ENCODE peak calls at places on chromosomes 6 and 20, in five cellular contexts. X, P, G, I and E are unnamed samples.

GRCh38 chr6:28757429-28758045 is 166.2 kb downstream of the TRIM27 start:
- DNase-seq in X (no peak), P (no peak), G (no peak), I (no peak), E (no peak)

GRCh38 chr6:31556312-31556711 is 8.9 kb downstream of the NFKBIL1 start:
- DNase-seq in X (no peak), P (peak; percentile 51), G (no peak), I (no peak), E (no peak)

GRCh38 chr20:21435576-21435975 is 38.2 kb upstream of the NKX2-4 start:
- DNase-seq in X (no peak), P (no peak), G (no peak), I (no peak), E (no peak)

GRCh38 chr6:159097256-159097655 is 52.5 kb upstream of the TAGAP start:
- DNase-seq in X (no peak), P (no peak), G (no peak), I (no peak), E (no peak)

GRCh38 chr20:45016089-45016641 is 49.9 kb downstream of the STK4 start:
- DNase-seq in X (no peak), P (no peak), G (no peak), I (no peak), E (no peak)

GRCh38 chr6:158284340-158285210 is 27.7 kb upstream of the TULP4 start:
- DNase-seq in X (no peak), P (peak; percentile 40), G (peak; percentile 15), I (no peak), E (no peak)

GRCh38 chr6:42774201-42774600 is 7.7 kb upstream of the BICRAL start:
- DNase-seq in X (no peak), P (peak; percentile 69), G (no peak), I (no peak), E (no peak)

GRCh38 chr6:130838971-130839370 is 11.8 kb downstream of the SMLR1 start:
- DNase-seq in X (no peak), P (no peak), G (no peak), I (no peak), E (no peak)

GRCh38 chr6:2971420-2972218 is at the start of gene SERPINB6:
- DNase-seq in X (peak; percentile 88), P (peak; percentile 44), G (no peak), I (peak; percentile 50), E (no peak)

GRCh38 chr6:53436904-53437303 is 88.2 kb upstream of the ELOVL5 start:
- DNase-seq in X (no peak), P (no peak), G (no peak), I (no peak), E (no peak)

GRCh38 chr6:5537967-5538366 is 276.7 kb downstream of the FARS2 start:
- DNase-seq in X (no peak), P (no peak), G (no peak), I (no peak), E (no peak)

DNA sequence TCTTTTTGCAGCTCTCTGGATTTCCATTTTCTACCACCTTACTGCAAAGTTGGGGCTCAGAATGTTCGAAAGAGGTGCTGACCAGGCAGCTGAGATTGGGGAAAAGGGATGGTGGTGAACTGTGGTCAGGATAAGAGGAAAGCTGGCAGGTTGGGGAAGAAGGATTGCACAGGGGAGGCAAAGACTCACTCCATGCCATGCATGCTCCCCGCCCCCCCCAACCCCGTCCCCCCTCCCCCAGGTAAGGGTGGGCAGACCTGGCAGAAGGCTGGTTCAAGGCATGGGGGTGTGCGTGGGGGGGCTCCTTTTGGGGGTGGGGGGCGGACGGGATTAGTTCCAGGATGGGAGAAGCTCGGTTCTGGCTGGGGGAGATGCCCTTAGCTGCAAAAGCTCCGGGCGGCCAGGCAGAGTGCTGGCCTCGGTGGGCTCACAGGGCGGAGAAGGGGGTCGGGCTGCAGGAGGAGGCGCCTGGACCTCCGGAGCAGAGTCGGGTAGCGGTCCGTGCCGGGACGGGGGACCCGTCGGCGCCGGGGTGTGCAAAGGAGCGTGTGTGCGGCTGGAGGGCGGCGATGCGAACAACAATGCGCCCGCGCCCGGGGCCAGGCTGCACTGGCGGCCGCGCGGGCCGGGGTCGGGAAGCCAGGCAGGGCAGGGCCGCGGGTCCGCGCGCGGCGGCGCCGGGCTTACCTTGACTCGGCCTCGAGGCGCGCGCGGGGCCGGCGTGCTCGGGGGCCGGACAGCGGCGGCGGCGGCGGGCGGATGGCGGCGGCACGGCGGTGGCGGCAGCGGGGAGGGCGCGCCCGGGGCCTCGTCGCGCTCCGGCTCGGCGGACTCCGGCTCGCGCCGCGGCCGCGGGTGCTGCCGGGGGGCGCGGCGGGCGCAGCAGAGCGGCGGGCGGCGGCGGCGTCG is 844 bp downstream of the ADNP start:
- DNase-seq in X (peak; percentile 23), P (peak; percentile 38), G (peak; percentile 24), I (no peak), E (peak; percentile 53)
- H3K36me3 ChIP-seq in X (peaks cover 20% of the 10 kb centered on the region), P (peaks cover 28% of the 10 kb centered on the region), G (peaks cover 12% of the 10 kb centered on the region), I (peaks cover 8% of the 10 kb centered on the region), E (peaks cover 84% of the 10 kb centered on the region)

GRCh38 chr6:47310131-47310480 is 401 bp upstream of the TNFRSF21 start:
- DNase-seq in X (no peak), P (no peak), G (no peak), I (no peak), E (no peak)
- H3K4me3 ChIP-seq in X (peak overlapping the region; percentile 65), P (no peak overlapping the region), G (no peak overlapping the region), I (no peak overlapping the region), E (peak overlapping the region; percentile 95)

DNA sequence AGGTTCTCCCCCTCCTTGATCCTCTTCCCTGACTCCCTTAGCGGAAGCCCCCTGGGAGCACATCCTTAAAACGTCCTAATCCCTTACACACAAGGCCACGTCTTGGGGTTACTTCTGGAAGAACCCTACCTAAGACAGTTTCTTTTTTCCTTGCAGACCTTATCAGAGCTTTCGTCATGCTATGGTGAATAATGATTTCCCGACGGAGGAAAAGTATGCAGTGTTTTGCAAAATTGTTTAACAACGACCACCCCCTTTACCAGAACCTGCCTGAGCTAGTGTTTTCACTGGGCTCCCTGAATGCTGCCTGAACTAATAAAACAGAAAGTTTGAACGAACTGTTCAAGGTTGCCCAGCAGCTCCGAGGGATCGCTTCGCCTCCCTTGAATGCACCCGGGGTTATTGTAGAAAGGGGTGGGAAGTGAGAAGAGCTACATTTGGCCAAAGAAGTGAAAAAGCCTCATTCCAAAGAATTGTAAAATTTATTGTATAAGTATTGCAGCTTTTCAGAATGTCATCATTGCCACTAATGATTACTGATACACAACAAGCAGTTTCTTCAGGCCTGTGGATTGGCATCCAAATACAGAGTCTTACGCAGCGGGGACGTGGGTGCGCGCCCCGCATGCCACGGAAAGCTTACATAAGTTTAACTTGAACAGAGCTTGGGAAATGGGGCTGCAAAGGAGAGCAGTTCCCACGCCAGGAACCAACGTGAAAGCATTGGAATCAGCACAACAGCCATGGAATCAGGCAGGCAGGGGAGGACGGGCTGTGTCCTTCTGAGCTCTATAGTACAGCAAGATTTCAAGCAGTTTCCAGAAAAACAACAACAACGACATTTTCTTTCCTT is 27.9 kb upstream of the ZBP1 start:
- DNase-seq in X (no peak), P (no peak), G (no peak), I (no peak), E (no peak)
- H3K36me3 ChIP-seq in X (peaks cover 29% of the 10 kb centered on the region), P (no peaks in the 10 kb centered on the region), G (no peaks in the 10 kb centered on the region), I (peaks cover 10% of the 10 kb centered on the region), E (peaks cover 4% of the 10 kb centered on the region)

GRCh38 chr6:163837681-163838431 is 423.3 kb downstream of the QKI start:
- DNase-seq in X (no peak), P (no peak), G (peak; percentile 55), I (no peak), E (no peak)
- H3K4me3 ChIP-seq in X (no peak overlapping the region), P (no peak overlapping the region), G (peak overlapping the region; percentile 12), I (no peak overlapping the region), E (no peak overlapping the region)

DNA sequence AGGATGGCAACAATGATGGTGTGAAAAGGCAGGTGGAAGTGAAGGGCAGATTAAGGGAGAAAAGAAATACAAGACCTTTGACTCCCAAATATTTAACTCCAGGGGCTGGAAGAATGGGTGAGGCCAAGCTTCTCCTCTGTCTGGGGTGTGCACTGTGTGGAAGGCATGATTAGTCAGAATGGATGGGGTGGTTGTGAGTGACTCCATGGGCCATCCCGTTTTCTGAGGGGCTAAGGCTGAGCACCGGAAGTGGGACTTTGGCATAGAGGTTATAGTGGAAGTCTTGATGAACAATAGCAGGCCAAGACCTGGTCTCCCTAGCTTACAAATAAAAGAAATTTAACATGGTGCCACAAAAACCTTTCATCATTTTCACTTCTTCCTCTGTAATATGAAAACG is 12.1 kb downstream of the E2F3 start:
- DNase-seq in X (no peak), P (no peak), G (no peak), I (no peak), E (no peak)
- H3K36me3 ChIP-seq in X (no peaks in the 10 kb centered on the region), P (peaks cover 2% of the 10 kb centered on the region), G (peaks cover 8% of the 10 kb centered on the region), I (no peaks in the 10 kb centered on the region), E (peaks cover 88% of the 10 kb centered on the region)